ENCODE peak calls at places on chromosomes 6 and 20, in seven cellular contexts. C is Peyer's patch; Y is OCI-LY7; X is CD8-positive, alpha-beta memory T cell; D is RWPE2; M is GM12878; R is stomach. H is an unnamed sample.

GRCh38 chr6:2797564-2798014 is 32.4 kb downstream of the WRNIP1 start:
- DNase-seq in C (no peak), Y (no peak), X (no peak), D (no peak), M (no peak), R (no peak), H (no peak)

GRCh38 chr6:157411368-157411767 is 30.4 kb downstream of the ZDHHC14 start:
- DNase-seq in C (no peak), Y (no peak), X (no peak), D (no peak), M (no peak), R (no peak), H (no peak)

GRCh38 chr6:96836579-96837137 is 619 bp downstream of the GPR63 start:
- DNase-seq in C (peak), Y (no peak), X (no peak), D (no peak), M (no peak), R (no peak), H (no peak)

GRCh38 chr6:3499603-3500002 is 42.8 kb upstream of the SLC22A23 start:
- DNase-seq in C (no peak), Y (no peak), X (no peak), D (no peak), M (no peak), R (no peak), H (no peak)

GRCh38 chr6:157461000-157461915 is 80.3 kb downstream of the ZDHHC14 start:
- DNase-seq in C (peak), Y (no peak), X (no peak), D (no peak), M (peak), R (no peak), H (no peak)

GRCh38 chr6:52124126-52125121 is 37.0 kb upstream of the PKHD1 start:
- DNase-seq in C (no peak), Y (no peak), X (no peak), D (no peak), M (no peak), R (no peak), H (no peak)

GRCh38 chr6:145784683-145785082 is 29.9 kb downstream of the FBXO30 start:
- DNase-seq in C (no peak), Y (no peak), X (no peak), D (no peak), M (no peak), R (no peak), H (no peak)

GRCh38 chr20:38186788-38187221 is 21.7 kb upstream of the TGM2 start:
- DNase-seq in C (no peak), Y (no peak), X (no peak), D (peak), M (no peak), R (no peak), H (no peak)

GRCh38 chr20:54268941-54269340 is 61.1 kb downstream of the PFDN4 start:
- DNase-seq in C (no peak), Y (no peak), X (no peak), D (no peak), M (no peak), R (no peak), H (no peak)

GRCh38 chr6:3664641-3665041 is 86.9 kb downstream of the PXDC1 start:
- DNase-seq in C (no peak), Y (no peak), X (no peak), D (no peak), M (no peak), R (no peak), H (no peak)

GRCh38 chr6:111551521-111552231 is 54.0 kb downstream of the TRAF3IP2 start:
- DNase-seq in C (no peak), Y (no peak), X (no peak), D (no peak), M (no peak), R (peak), H (no peak)

GRCh38 chr6:130708338-130708737 is 118.9 kb upstream of the SMLR1 start:
- DNase-seq in C (no peak), Y (no peak), X (no peak), D (no peak), M (no peak), R (no peak), H (no peak)

GRCh38 chr6:131383421-131384411 is 189.3 kb upstream of the ARG1 start:
- DNase-seq in C (no peak), Y (no peak), X (no peak), D (no peak), M (no peak), R (no peak), H (no peak)

GRCh38 chr6:75418233-75418632 is 75.4 kb downstream of the FILIP1 start:
- DNase-seq in C (no peak), Y (no peak), X (no peak), D (no peak), M (no peak), R (no peak), H (no peak)

GRCh38 chr6:90183587-90184333 is 112.9 kb downstream of the BACH2 start:
- DNase-seq in C (no peak), Y (no peak), X (no peak), D (no peak), M (no peak), R (no peak), H (no peak)

GRCh38 chr6:117728626-117729025 is 53.4 kb downstream of the NUS1 start:
- DNase-seq in C (no peak), Y (no peak), X (no peak), D (no peak), M (no peak), R (no peak), H (no peak)

GRCh38 chr6:148307400-148307799 is 35.2 kb upstream of the SASH1 start:
- DNase-seq in C (no peak), Y (no peak), X (no peak), D (no peak), M (no peak), R (no peak), H (no peak)

GRCh38 chr6:154060076-154060475 is 21.0 kb downstream of the OPRM1 start:
- DNase-seq in C (no peak), Y (no peak), X (no peak), D (no peak), M (no peak), R (no peak), H (no peak)

GRCh38 chr6:23659125-23659524 is 466.9 kb upstream of the NRSN1 start:
- DNase-seq in C (no peak), Y (no peak), X (no peak), D (no peak), M (no peak), R (no peak), H (no peak)

GRCh38 chr6:158631678-158632537 is 12.6 kb downstream of the DYNLT1 start:
- DNase-seq in C (no peak), Y (no peak), X (no peak), D (peak), M (no peak), R (peak), H (peak)

GRCh38 chr20:57398231-57398821 is 7.1 kb downstream of the RBM38 start:
- DNase-seq in C (peak), Y (peak), X (peak), D (no peak), M (peak), R (peak), H (no peak)

GRCh38 chr20:24735263-24735662 is 213.8 kb upstream of the CST7 start:
- DNase-seq in C (no peak), Y (no peak), X (no peak), D (peak), M (no peak), R (no peak), H (no peak)

GRCh38 chr6:110296151-110297028 is 61.8 kb downstream of the METTL24 start:
- DNase-seq in C (no peak), Y (no peak), X (no peak), D (no peak), M (no peak), R (no peak), H (no peak)

GRCh38 chr20:25574411-25574810 is 10.9 kb downstream of the NINL start:
- DNase-seq in C (no peak), Y (no peak), X (no peak), D (no peak), M (no peak), R (no peak), H (no peak)

GRCh38 chr20:19909696-19910095 is 107.5 kb upstream of the NAA20 start:
- DNase-seq in C (no peak), Y (no peak), X (no peak), D (no peak), M (no peak), R (peak), H (peak)

GRCh38 chr6:148866657-148867268 is 119.9 kb downstream of the UST start:
- DNase-seq in C (peak), Y (peak), X (no peak), D (no peak), M (peak), R (no peak), H (no peak)

DNA sequence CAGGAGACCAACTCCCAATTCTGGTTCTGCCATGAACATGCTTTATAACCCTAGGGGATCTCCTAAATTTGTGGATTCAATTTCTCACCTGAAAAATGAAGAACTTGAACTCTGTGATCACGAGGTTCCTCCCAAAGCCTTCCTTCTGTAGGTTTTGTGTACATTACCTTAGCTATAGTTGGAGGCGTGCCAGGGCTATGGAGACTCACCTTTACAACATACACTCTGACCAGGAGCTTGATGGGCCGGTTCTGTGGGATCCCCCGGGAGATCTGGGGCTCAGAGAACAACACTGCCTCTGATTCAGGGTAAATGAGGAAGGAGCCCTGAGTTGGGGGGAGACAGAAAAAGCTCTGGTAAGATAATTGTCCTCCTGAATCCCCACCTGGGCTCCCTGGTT is 34.1 kb downstream of the ERGIC3 start:
- DNase-seq in C (no peak), Y (no peak), X (no peak), D (peak), M (no peak), R (peak), H (no peak)
- H3K27ac ChIP-seq in C (no peak), Y (no peak), X (no peak), D (no peak), M (no peak), R (no peak), H (no peak)

DNA sequence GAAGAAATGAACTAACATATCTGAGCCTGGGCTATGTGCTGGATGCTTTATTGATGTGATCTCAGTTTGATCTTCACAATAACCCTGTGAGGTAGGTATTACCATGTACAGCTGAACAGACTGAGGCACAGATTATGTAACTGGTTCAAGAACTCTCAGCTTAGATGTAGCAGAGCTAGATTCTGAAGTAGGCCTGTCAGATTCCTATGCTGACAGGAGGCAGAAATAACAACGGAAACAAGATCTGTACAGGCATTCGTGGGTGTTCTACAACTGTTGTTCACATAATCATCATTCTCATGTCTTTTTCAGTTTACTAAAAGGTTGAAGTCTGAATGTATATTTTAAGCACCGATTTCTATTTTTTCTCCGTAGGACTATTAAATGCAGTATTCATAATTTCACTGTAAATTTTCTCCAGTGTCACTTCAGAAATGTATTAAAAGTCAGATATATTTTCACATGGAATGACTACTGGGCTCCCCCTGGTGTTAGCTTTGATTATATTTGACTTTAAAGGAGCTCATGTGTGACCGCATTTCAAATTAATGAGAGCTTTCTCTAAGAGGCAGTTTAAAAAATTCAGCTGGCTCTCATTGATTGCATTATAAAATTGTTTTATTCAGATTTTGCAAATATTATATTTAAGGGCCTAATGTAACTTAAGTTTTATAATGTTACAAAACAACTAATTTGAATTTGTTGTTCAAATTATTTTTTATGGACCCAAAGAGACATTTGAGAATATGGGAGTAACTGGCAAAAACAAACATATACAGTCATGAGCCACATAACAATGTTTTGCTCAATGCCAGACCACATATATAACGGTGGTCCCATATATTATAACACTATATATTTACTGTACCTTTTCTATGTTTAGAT is 36.4 kb upstream of the SLC17A4 start:
- DNase-seq in C (no peak), Y (peak), X (no peak), D (no peak), M (no peak), R (no peak), H (no peak)
- H3K27ac ChIP-seq in C (no peak), Y (no peak), X (no peak), D (no peak), M (no peak), R (no peak), H (no peak)

DNA sequence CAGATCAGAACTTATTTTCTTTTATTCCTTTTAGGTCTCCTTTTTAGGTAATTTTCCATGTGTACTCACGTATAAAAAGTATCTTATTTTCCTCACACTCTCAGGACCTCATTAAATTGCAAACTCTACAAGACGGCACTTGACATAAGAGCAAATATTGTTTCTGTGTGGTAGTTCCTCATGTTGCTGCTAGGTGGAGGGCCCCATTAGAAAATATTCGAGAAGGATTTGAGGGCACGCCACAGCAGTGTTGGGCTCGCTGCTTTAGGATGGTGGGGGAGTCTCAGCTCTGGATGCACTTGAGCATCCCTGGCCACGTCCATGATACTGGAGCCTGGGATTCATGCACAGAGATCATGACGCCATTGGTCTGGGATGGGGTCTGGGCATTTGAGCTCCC is 64.9 kb upstream of the ZFP64 start:
- DNase-seq in C (no peak), Y (no peak), X (no peak), D (no peak), M (no peak), R (no peak), H (no peak)
- H3K27ac ChIP-seq in C (no peak), Y (no peak), X (no peak), D (no peak), M (no peak), R (no peak), H (no peak)

DNA sequence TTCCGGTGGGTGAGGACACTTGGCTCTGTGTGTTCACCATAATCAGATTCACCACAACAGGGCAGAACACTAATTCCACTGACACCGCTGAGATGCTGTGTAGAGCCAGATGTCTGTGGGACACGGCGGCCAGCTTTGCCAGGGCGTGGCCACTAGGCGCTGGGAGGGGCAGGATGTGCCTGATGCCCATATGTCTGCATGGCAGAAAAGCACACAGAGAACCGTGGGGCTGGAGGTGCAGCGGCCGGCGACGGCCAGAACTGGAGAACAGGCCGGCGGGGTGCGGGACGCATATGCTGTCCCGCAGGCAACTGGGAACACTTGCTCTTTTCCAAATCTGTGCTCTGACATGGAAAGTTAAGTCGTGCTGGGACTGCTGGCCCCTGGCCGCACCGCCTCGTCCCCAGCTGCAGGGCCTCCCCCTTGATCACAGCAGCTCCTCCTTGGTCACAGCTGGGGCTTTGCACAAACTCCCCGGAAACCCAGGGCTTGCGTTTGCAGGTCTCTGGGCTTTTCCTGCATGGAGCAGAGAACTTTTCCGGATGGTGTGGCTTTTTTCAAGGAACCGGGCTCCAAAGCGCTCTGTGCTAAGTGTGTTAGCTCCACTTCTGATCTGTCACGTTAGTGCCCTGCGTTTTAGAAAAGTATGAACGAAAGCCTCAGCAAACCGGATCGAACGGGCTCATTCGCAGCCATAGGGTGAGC is 31.1 kb downstream of the NTSR1 start:
- DNase-seq in C (peak), Y (no peak), X (peak), D (peak), M (no peak), R (no peak), H (no peak)
- H3K27ac ChIP-seq in C (peak), Y (no peak), X (peak), D (peak), M (peak), R (peak), H (no peak)

GRCh38 chr20:17609978-17610377 is 40.1 kb downstream of the DSTN start:
- DNase-seq in C (no peak), Y (no peak), X (no peak), D (no peak), M (no peak), R (no peak), H (peak)
- H3K27ac ChIP-seq in C (peak), Y (no peak), X (peak), D (no peak), M (no peak), R (peak), H (peak)

DNA sequence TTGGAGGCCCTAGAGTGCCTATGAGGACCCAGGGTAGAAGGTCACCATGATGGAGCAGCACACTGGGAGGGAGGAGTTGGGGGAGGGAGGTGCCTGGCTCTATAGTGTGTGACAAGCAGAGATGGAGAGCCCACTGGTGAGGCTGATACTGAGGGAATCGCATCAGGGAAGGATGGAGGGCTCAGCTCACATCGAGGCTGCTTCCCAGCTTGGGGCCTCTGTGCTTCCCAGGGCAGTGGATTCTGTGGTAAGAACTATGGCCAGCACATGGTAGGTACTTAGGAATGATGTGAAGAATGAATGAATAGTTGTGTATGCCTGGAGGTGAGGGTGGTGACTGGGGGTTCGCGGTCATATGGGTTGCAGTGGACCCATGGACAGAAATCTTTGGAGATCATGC is 1.3 kb upstream of the EPB41L1 start:
- DNase-seq in C (no peak), Y (no peak), X (no peak), D (no peak), M (no peak), R (no peak), H (no peak)
- H3K27ac ChIP-seq in C (no peak), Y (no peak), X (no peak), D (no peak), M (no peak), R (peak), H (peak)

GRCh38 chr6:80156204-80156603 is 49.7 kb downstream of the BCKDHB start:
- DNase-seq in C (no peak), Y (no peak), X (no peak), D (no peak), M (no peak), R (no peak), H (no peak)
- H3K27ac ChIP-seq in C (no peak), Y (no peak), X (no peak), D (no peak), M (no peak), R (no peak), H (no peak)

DNA sequence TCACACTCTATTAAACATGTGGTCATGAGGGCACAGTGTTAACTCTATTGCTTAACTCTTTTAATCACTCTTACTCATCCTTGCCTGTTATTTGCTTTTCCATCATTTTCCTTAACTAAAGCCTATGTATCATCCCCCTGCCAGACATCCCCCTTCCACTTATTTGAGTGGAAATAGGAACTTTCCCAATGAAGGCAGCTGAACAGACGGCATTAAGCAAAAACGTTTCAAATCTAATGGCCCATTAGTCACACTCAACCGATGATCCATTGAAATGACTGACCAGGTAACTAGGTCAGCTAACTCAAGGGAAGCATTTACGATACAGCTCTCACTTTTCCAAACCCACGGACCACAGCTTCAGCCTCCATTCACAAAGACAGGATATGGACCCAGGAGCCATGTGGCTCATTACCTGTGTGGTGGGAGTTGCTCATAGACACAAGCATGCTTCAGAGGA is 89.2 kb downstream of the HAO1 start:
- DNase-seq in C (no peak), Y (no peak), X (no peak), D (peak), M (no peak), R (no peak), H (no peak)
- H3K27ac ChIP-seq in C (no peak), Y (no peak), X (no peak), D (peak), M (no peak), R (no peak), H (no peak)

H was measured in tibial artery.